ENCODE peak calls at places on chromosomes 2 and 18, in seven cellular contexts. One of them, this sample, is unnamed.
A peak's percentile ranks its signal among the peaks of the same experiment; 100 is the strongest.

GRCh38 chr2:108911401-108911800 is 77.6 kb downstream of the EDAR start:
- DNase-seq in HCT116: no peak
- DNase-seq in CD4-positive, alpha-beta T cell: no peak
- DNase-seq in cardiac muscle cell: no peak
- DNase-seq in left ventricle myocardium inferior: no peak
- DNase-seq in Calu3: no peak
- DNase-seq in colonic mucosa: no peak
- DNase-seq in this sample: no peak

GRCh38 chr18:74378179-74378682 is 62.6 kb downstream of the C18orf63 start:
- DNase-seq in CD4-positive, alpha-beta T cell: no peak
- DNase-seq in cardiac muscle cell: no peak
- DNase-seq in HCT116: no peak
- DNase-seq in colonic mucosa: peak; percentile 10
- DNase-seq in left ventricle myocardium inferior: no peak
- DNase-seq in Calu3: no peak
- DNase-seq in this sample: no peak

GRCh38 chr18:63823516-63824219 is 48.5 kb downstream of the SERPINB7 start:
- DNase-seq in HCT116: peak; percentile 23
- DNase-seq in colonic mucosa: peak; percentile 31
- DNase-seq in Calu3: peak; percentile 18
- DNase-seq in cardiac muscle cell: peak; percentile 42
- DNase-seq in CD4-positive, alpha-beta T cell: no peak
- DNase-seq in left ventricle myocardium inferior: peak; percentile 32
- DNase-seq in this sample: no peak

GRCh38 chr2:205270689-205271088 is 411.6 kb upstream of the NRP2 start:
- DNase-seq in Calu3: peak; percentile 50
- DNase-seq in cardiac muscle cell: peak; percentile 14
- DNase-seq in HCT116: no peak
- DNase-seq in CD4-positive, alpha-beta T cell: no peak
- DNase-seq in left ventricle myocardium inferior: no peak
- DNase-seq in colonic mucosa: no peak
- DNase-seq in this sample: no peak

GRCh38 chr2:125227843-125228392 is 1202.8 kb downstream of the CNTNAP5 start:
- DNase-seq in cardiac muscle cell: no peak
- DNase-seq in colonic mucosa: no peak
- DNase-seq in Calu3: no peak
- DNase-seq in HCT116: no peak
- DNase-seq in CD4-positive, alpha-beta T cell: no peak
- DNase-seq in left ventricle myocardium inferior: no peak
- DNase-seq in this sample: no peak

GRCh38 chr2:138716183-138716582 is 64.0 kb downstream of the NXPH2 start:
- DNase-seq in cardiac muscle cell: peak; percentile 30
- DNase-seq in Calu3: no peak
- DNase-seq in HCT116: peak; percentile 21
- DNase-seq in left ventricle myocardium inferior: no peak
- DNase-seq in CD4-positive, alpha-beta T cell: no peak
- DNase-seq in colonic mucosa: no peak
- DNase-seq in this sample: no peak

GRCh38 chr2:79984476-79984875 is 320.1 kb downstream of the LRRTM1 start:
- DNase-seq in cardiac muscle cell: no peak
- DNase-seq in HCT116: no peak
- DNase-seq in CD4-positive, alpha-beta T cell: no peak
- DNase-seq in left ventricle myocardium inferior: no peak
- DNase-seq in Calu3: no peak
- DNase-seq in colonic mucosa: no peak
- DNase-seq in this sample: no peak

GRCh38 chr2:230636684-230637271 is 75.9 kb upstream of the CAB39 start:
- DNase-seq in colonic mucosa: no peak
- DNase-seq in CD4-positive, alpha-beta T cell: no peak
- DNase-seq in Calu3: no peak
- DNase-seq in cardiac muscle cell: no peak
- DNase-seq in HCT116: no peak
- DNase-seq in left ventricle myocardium inferior: no peak
- DNase-seq in this sample: no peak

GRCh38 chr18:45197526-45197970 is 417.7 kb upstream of the SLC14A2 start:
- DNase-seq in HCT116: no peak
- DNase-seq in left ventricle myocardium inferior: no peak
- DNase-seq in CD4-positive, alpha-beta T cell: no peak
- DNase-seq in colonic mucosa: no peak
- DNase-seq in Calu3: no peak
- DNase-seq in cardiac muscle cell: no peak
- DNase-seq in this sample: no peak

GRCh38 chr2:204538179-204539009 is 6.9 kb upstream of the PARD3B start:
- DNase-seq in colonic mucosa: no peak
- DNase-seq in CD4-positive, alpha-beta T cell: no peak
- DNase-seq in HCT116: no peak
- DNase-seq in left ventricle myocardium inferior: no peak
- DNase-seq in Calu3: no peak
- DNase-seq in cardiac muscle cell: peak; percentile 43
- DNase-seq in this sample: no peak

GRCh38 chr2:197028230-197028629 is 101.7 kb upstream of the PGAP1 start:
- DNase-seq in HCT116: peak; percentile 73
- DNase-seq in left ventricle myocardium inferior: no peak
- DNase-seq in colonic mucosa: no peak
- DNase-seq in cardiac muscle cell: no peak
- DNase-seq in Calu3: peak; percentile 27
- DNase-seq in CD4-positive, alpha-beta T cell: no peak
- DNase-seq in this sample: no peak

GRCh38 chr2:121754851-121755236 is 607 bp upstream of the TSN start:
- DNase-seq in Calu3: no peak
- DNase-seq in CD4-positive, alpha-beta T cell: no peak
- DNase-seq in colonic mucosa: no peak
- DNase-seq in cardiac muscle cell: no peak
- DNase-seq in HCT116: no peak
- DNase-seq in left ventricle myocardium inferior: no peak
- DNase-seq in this sample: no peak

GRCh38 chr18:13393338-13393737 is 174.8 kb downstream of the LDLRAD4 start:
- DNase-seq in Calu3: no peak
- DNase-seq in CD4-positive, alpha-beta T cell: no peak
- DNase-seq in HCT116: no peak
- DNase-seq in colonic mucosa: no peak
- DNase-seq in cardiac muscle cell: no peak
- DNase-seq in left ventricle myocardium inferior: no peak
- DNase-seq in this sample: no peak

GRCh38 chr18:79947881-79948610 is 3.4 kb downstream of the SLC66A2 start:
- DNase-seq in HCT116: no peak
- DNase-seq in CD4-positive, alpha-beta T cell: no peak
- DNase-seq in colonic mucosa: peak; percentile 59
- DNase-seq in Calu3: no peak
- DNase-seq in cardiac muscle cell: no peak
- DNase-seq in left ventricle myocardium inferior: no peak
- DNase-seq in this sample: no peak

GRCh38 chr2:170485254-170485653 is 229.9 kb upstream of the SP5 start:
- DNase-seq in cardiac muscle cell: no peak
- DNase-seq in Calu3: no peak
- DNase-seq in HCT116: no peak
- DNase-seq in CD4-positive, alpha-beta T cell: no peak
- DNase-seq in left ventricle myocardium inferior: no peak
- DNase-seq in colonic mucosa: peak; percentile 12
- DNase-seq in this sample: no peak

GRCh38 chr2:234368861-234369261 is 128.0 kb downstream of the ARL4C start:
- DNase-seq in cardiac muscle cell: no peak
- DNase-seq in HCT116: no peak
- DNase-seq in Calu3: peak; percentile 56
- DNase-seq in CD4-positive, alpha-beta T cell: peak; percentile 28
- DNase-seq in left ventricle myocardium inferior: no peak
- DNase-seq in colonic mucosa: no peak
- DNase-seq in this sample: peak; percentile 29

GRCh38 chr2:232463701-232464533 is 8.0 kb downstream of the ALPI start:
- DNase-seq in HCT116: no peak
- DNase-seq in cardiac muscle cell: no peak
- DNase-seq in left ventricle myocardium inferior: no peak
- DNase-seq in CD4-positive, alpha-beta T cell: no peak
- DNase-seq in colonic mucosa: no peak
- DNase-seq in Calu3: no peak
- DNase-seq in this sample: no peak

GRCh38 chr2:74253937-74254336 is 55.5 kb downstream of the MTHFD2 start:
- DNase-seq in left ventricle myocardium inferior: no peak
- DNase-seq in CD4-positive, alpha-beta T cell: no peak
- DNase-seq in Calu3: no peak
- DNase-seq in cardiac muscle cell: no peak
- DNase-seq in HCT116: no peak
- DNase-seq in colonic mucosa: no peak
- DNase-seq in this sample: no peak

DNA sequence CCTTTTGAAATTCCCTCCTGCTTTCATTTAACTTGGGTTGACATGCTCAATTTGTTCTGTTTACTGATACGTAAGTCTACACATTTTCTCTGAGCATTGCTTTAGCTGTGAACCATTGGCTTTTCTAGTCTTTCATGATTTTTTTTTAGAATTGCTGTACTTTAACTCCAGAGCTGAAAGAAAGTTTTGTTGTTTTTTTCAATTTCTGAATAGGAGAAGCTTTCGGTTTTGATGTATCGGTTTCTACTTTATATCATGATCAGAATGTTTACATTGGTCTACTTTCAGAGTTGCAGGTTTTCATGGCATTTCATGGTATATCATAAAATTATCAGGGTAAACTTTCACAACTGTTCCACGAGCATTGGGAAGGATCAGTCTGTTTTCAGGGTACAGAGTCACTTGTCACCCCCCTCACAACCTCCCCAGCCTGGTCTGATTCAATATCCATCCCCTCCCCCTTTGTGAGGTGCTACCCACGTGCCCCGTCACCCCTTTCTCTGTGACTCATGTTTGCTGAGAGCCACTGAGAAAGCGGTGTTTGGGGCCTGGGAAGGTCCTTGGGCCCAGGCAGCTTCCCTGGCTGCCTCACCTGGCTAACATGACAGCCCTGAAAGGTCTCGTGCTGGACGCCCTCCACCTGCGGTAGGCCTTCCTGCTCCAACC is 7.0 kb downstream of the ASTL start:
- DNase-seq in colonic mucosa: no peak
- DNase-seq in cardiac muscle cell: no peak
- DNase-seq in left ventricle myocardium inferior: no peak
- DNase-seq in HCT116: no peak
- DNase-seq in Calu3: no peak
- DNase-seq in CD4-positive, alpha-beta T cell: no peak
- DNase-seq in this sample: no peak
- TF ChIP-seq CTCF in colonic mucosa: no peak
- TF ChIP-seq CTCF in cardiac muscle cell: no peak
- TF ChIP-seq CTCF in left ventricle myocardium inferior: no peak
- TF ChIP-seq CTCF in HCT116: no peak
- TF ChIP-seq CTCF in Calu3: no peak
- TF ChIP-seq CTCF in CD4-positive, alpha-beta T cell: no peak
- TF ChIP-seq CTCF in this sample: no peak

GRCh38 chr2:146143971-146144370 is 1624.1 kb upstream of the ZEB2 start:
- DNase-seq in cardiac muscle cell: no peak
- DNase-seq in colonic mucosa: no peak
- DNase-seq in CD4-positive, alpha-beta T cell: no peak
- DNase-seq in HCT116: no peak
- DNase-seq in left ventricle myocardium inferior: no peak
- DNase-seq in Calu3: no peak
- DNase-seq in this sample: no peak

DNA sequence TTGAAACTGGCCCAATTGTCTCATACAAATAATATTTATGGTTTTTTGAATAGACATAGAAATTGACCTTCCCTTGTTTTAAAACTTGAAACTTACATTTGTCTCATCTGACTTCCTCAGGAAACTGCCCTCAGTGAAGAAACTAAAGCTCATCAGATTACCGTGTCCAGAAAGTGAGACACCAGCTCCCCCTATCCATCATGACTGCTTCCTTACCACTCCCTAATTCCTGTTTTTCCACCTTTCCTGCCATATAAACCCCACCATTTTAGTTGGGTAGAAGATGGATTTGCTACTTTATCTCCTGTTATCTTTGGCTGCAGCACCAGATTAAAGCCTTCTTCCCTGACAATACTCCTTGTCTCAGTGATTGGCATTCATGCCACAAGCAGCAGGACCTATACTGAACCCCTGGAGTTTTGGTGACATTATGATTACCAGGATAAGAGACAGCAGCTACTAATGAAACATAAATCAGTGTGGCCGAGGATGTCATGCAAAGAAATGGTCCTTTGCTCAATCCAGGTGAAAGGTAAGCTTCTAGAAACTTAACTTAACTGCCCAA is 1627.6 kb upstream of the ZEB2 start:
- DNase-seq in HCT116: no peak
- DNase-seq in CD4-positive, alpha-beta T cell: no peak
- DNase-seq in cardiac muscle cell: no peak
- DNase-seq in colonic mucosa: no peak
- DNase-seq in left ventricle myocardium inferior: no peak
- DNase-seq in Calu3: no peak
- DNase-seq in this sample: no peak
- TF ChIP-seq CTCF in HCT116: peak; percentile 29
- TF ChIP-seq CTCF in CD4-positive, alpha-beta T cell: no peak
- TF ChIP-seq CTCF in cardiac muscle cell: peak; percentile 24
- TF ChIP-seq CTCF in colonic mucosa: no peak
- TF ChIP-seq CTCF in left ventricle myocardium inferior: no peak
- TF ChIP-seq CTCF in Calu3: no peak
- TF ChIP-seq CTCF in this sample: no peak

DNA sequence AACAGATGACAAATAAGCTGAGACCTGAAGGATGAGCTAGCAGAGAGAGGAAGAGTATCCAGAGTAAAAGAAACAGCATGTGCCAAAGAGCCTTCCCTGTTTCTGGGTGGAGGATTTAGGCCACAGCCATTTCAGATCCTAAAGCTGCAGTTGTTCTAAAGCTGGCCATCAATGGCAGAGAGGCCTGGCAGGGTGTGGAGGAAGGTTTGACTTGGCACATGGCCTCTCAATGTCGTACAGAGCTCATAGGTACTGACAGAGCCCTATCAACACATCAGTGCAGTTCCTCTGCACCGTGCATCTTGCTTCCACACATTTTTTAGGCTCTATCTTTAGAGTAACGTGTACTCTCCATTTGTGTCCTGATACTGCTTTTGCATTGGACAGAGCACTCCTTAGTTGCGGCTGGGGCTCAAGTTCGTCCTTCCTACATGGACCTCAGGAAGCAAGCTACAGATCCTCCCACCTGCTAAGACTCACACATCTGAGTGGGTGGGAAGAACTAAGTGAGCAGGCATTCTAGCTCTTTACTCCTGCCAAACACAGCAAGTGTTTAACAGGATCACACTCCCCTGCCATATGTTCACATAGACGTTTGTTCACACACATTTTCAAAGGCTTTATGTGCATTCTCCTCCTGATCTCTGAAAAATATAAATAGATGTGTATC is 3.0 kb upstream of the CHMP3 start:
- DNase-seq in Calu3: no peak
- DNase-seq in cardiac muscle cell: peak; percentile 24
- DNase-seq in HCT116: no peak
- DNase-seq in CD4-positive, alpha-beta T cell: no peak
- DNase-seq in colonic mucosa: no peak
- DNase-seq in left ventricle myocardium inferior: no peak
- DNase-seq in this sample: no peak
- TF ChIP-seq CTCF in Calu3: no peak
- TF ChIP-seq CTCF in cardiac muscle cell: no peak
- TF ChIP-seq CTCF in HCT116: no peak
- TF ChIP-seq CTCF in CD4-positive, alpha-beta T cell: no peak
- TF ChIP-seq CTCF in colonic mucosa: no peak
- TF ChIP-seq CTCF in left ventricle myocardium inferior: no peak
- TF ChIP-seq CTCF in this sample: no peak

DNA sequence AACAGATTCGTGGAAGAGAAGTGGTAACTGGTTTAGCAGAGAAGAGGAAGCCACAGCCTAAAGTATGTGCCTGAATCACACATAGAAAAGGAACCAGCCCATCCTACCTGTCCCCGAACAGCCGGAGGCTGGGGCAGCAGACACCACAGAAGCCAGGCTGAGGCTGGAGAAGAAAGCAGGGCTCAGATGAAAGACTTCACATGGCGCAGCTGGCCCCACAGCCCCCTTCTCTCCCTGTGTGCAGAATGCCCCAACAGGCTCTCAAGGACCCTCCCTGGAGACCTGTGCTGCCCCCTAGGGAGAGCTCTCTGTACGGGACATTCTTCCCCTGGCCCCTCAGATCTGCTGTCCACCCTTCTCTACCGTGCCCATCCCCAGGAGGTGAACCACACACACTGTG is 83.5 kb upstream of the RAB12 start:
- DNase-seq in HCT116: no peak
- DNase-seq in colonic mucosa: no peak
- DNase-seq in left ventricle myocardium inferior: no peak
- DNase-seq in CD4-positive, alpha-beta T cell: no peak
- DNase-seq in cardiac muscle cell: peak; percentile 32
- DNase-seq in Calu3: no peak
- DNase-seq in this sample: no peak
- TF ChIP-seq CTCF in HCT116: peak; percentile 50
- TF ChIP-seq CTCF in colonic mucosa: no peak
- TF ChIP-seq CTCF in left ventricle myocardium inferior: no peak
- TF ChIP-seq CTCF in CD4-positive, alpha-beta T cell: no peak
- TF ChIP-seq CTCF in cardiac muscle cell: peak; percentile 13
- TF ChIP-seq CTCF in Calu3: peak; percentile 35
- TF ChIP-seq CTCF in this sample: no peak

This sample was measured in natural killer cell.